ENCODE peak calls at places on chromosomes 3 and 15, in six cellular contexts. One of them, this sample, is unnamed.

GRCh38 chr15:70672081-70672480 is 91.3 kb downstream of the UACA start:
- ATAC-seq in stimulated activated naive CD8-positive, alpha-beta T cell treated with anti-CD3 and anti-CD28 coated beads, Interleukin-15, amount 100 ng/mL, for 72 hours: peak; percentile 92
- ATAC-seq in left ventricle myocardium superior: no peak
- ATAC-seq in aorta: no peak
- ATAC-seq in IMR-90: no peak
- ATAC-seq in heart left ventricle: no peak
- ATAC-seq in this sample: no peak

GRCh38 chr15:66588971-66589370 is 23.2 kb upstream of the LCTL start:
- ATAC-seq in stimulated activated naive CD8-positive, alpha-beta T cell treated with anti-CD3 and anti-CD28 coated beads, Interleukin-15, amount 100 ng/mL, for 72 hours: no peak
- ATAC-seq in left ventricle myocardium superior: no peak
- ATAC-seq in aorta: no peak
- ATAC-seq in IMR-90: no peak
- ATAC-seq in heart left ventricle: no peak
- ATAC-seq in this sample: no peak

GRCh38 chr3:128503164-128503651 is 10.2 kb upstream of the GATA2 start:
- ATAC-seq in stimulated activated naive CD8-positive, alpha-beta T cell treated with anti-CD3 and anti-CD28 coated beads, Interleukin-15, amount 100 ng/mL, for 72 hours: no peak
- ATAC-seq in left ventricle myocardium superior: peak; percentile 34
- ATAC-seq in aorta: no peak
- ATAC-seq in IMR-90: no peak
- ATAC-seq in heart left ventricle: peak; percentile 23
- ATAC-seq in this sample: no peak

GRCh38 chr3:112459750-112460149 is 39.5 kb downstream of the BTLA start:
- ATAC-seq in stimulated activated naive CD8-positive, alpha-beta T cell treated with anti-CD3 and anti-CD28 coated beads, Interleukin-15, amount 100 ng/mL, for 72 hours: peak; percentile 78
- ATAC-seq in left ventricle myocardium superior: no peak
- ATAC-seq in aorta: no peak
- ATAC-seq in IMR-90: no peak
- ATAC-seq in heart left ventricle: no peak
- ATAC-seq in this sample: no peak

GRCh38 chr15:79017953-79018352 is 72.6 kb downstream of the RASGRF1 start:
- ATAC-seq in stimulated activated naive CD8-positive, alpha-beta T cell treated with anti-CD3 and anti-CD28 coated beads, Interleukin-15, amount 100 ng/mL, for 72 hours: no peak
- ATAC-seq in left ventricle myocardium superior: no peak
- ATAC-seq in aorta: no peak
- ATAC-seq in IMR-90: no peak
- ATAC-seq in heart left ventricle: no peak
- ATAC-seq in this sample: no peak

GRCh38 chr3:11186771-11187170 is 32.5 kb downstream of the HRH1 start:
- ATAC-seq in stimulated activated naive CD8-positive, alpha-beta T cell treated with anti-CD3 and anti-CD28 coated beads, Interleukin-15, amount 100 ng/mL, for 72 hours: no peak
- ATAC-seq in left ventricle myocardium superior: no peak
- ATAC-seq in aorta: no peak
- ATAC-seq in IMR-90: no peak
- ATAC-seq in heart left ventricle: no peak
- ATAC-seq in this sample: peak; percentile 48

GRCh38 chr3:66416556-66417304 is 84.1 kb downstream of the LRIG1 start:
- ATAC-seq in stimulated activated naive CD8-positive, alpha-beta T cell treated with anti-CD3 and anti-CD28 coated beads, Interleukin-15, amount 100 ng/mL, for 72 hours: no peak
- ATAC-seq in left ventricle myocardium superior: no peak
- ATAC-seq in aorta: peak; percentile 42
- ATAC-seq in IMR-90: no peak
- ATAC-seq in heart left ventricle: no peak
- ATAC-seq in this sample: no peak

GRCh38 chr3:128448491-128448890 is 18.2 kb downstream of the DNAJB8 start:
- ATAC-seq in stimulated activated naive CD8-positive, alpha-beta T cell treated with anti-CD3 and anti-CD28 coated beads, Interleukin-15, amount 100 ng/mL, for 72 hours: peak; percentile 43
- ATAC-seq in left ventricle myocardium superior: no peak
- ATAC-seq in aorta: no peak
- ATAC-seq in IMR-90: no peak
- ATAC-seq in heart left ventricle: no peak
- ATAC-seq in this sample: no peak

GRCh38 chr15:23422946-23423708 is 23.9 kb downstream of the GOLGA6L2 start:
- ATAC-seq in stimulated activated naive CD8-positive, alpha-beta T cell treated with anti-CD3 and anti-CD28 coated beads, Interleukin-15, amount 100 ng/mL, for 72 hours: no peak
- ATAC-seq in left ventricle myocardium superior: peak; percentile 96
- ATAC-seq in aorta: peak; percentile 89
- ATAC-seq in IMR-90: peak; percentile 74
- ATAC-seq in heart left ventricle: peak; percentile 97
- ATAC-seq in this sample: peak; percentile 85

GRCh38 chr3:141231923-141232861 is 567 bp downstream of the PXYLP1 start:
- ATAC-seq in stimulated activated naive CD8-positive, alpha-beta T cell treated with anti-CD3 and anti-CD28 coated beads, Interleukin-15, amount 100 ng/mL, for 72 hours: peak; percentile 33
- ATAC-seq in left ventricle myocardium superior: peak; percentile 40
- ATAC-seq in aorta: peak; percentile 29
- ATAC-seq in IMR-90: peak; percentile 17
- ATAC-seq in heart left ventricle: peak; percentile 24
- ATAC-seq in this sample: peak; percentile 31

GRCh38 chr3:45644063-45644462 is 45.1 kb upstream of the SACM1L start:
- ATAC-seq in stimulated activated naive CD8-positive, alpha-beta T cell treated with anti-CD3 and anti-CD28 coated beads, Interleukin-15, amount 100 ng/mL, for 72 hours: no peak
- ATAC-seq in left ventricle myocardium superior: no peak
- ATAC-seq in aorta: no peak
- ATAC-seq in IMR-90: peak; percentile 59
- ATAC-seq in heart left ventricle: no peak
- ATAC-seq in this sample: no peak

GRCh38 chr3:152172465-152172864 is 96.3 kb upstream of the MBNL1 start:
- ATAC-seq in stimulated activated naive CD8-positive, alpha-beta T cell treated with anti-CD3 and anti-CD28 coated beads, Interleukin-15, amount 100 ng/mL, for 72 hours: no peak
- ATAC-seq in left ventricle myocardium superior: no peak
- ATAC-seq in aorta: no peak
- ATAC-seq in IMR-90: no peak
- ATAC-seq in heart left ventricle: no peak
- ATAC-seq in this sample: no peak

GRCh38 chr3:159711560-159712333 is 276.9 kb upstream of the IL12A start:
- ATAC-seq in stimulated activated naive CD8-positive, alpha-beta T cell treated with anti-CD3 and anti-CD28 coated beads, Interleukin-15, amount 100 ng/mL, for 72 hours: no peak
- ATAC-seq in left ventricle myocardium superior: peak; percentile 94
- ATAC-seq in aorta: peak; percentile 77
- ATAC-seq in IMR-90: peak; percentile 97
- ATAC-seq in heart left ventricle: peak; percentile 98
- ATAC-seq in this sample: peak; percentile 87

GRCh38 chr15:40598126-40598525 is 4.1 kb downstream of the KNL1 start:
- ATAC-seq in stimulated activated naive CD8-positive, alpha-beta T cell treated with anti-CD3 and anti-CD28 coated beads, Interleukin-15, amount 100 ng/mL, for 72 hours: no peak
- ATAC-seq in left ventricle myocardium superior: no peak
- ATAC-seq in aorta: no peak
- ATAC-seq in IMR-90: no peak
- ATAC-seq in heart left ventricle: no peak
- ATAC-seq in this sample: no peak

GRCh38 chr3:138547342-138547975 is 46.6 kb downstream of the CEP70 start:
- ATAC-seq in stimulated activated naive CD8-positive, alpha-beta T cell treated with anti-CD3 and anti-CD28 coated beads, Interleukin-15, amount 100 ng/mL, for 72 hours: peak; percentile 64
- ATAC-seq in left ventricle myocardium superior: no peak
- ATAC-seq in aorta: no peak
- ATAC-seq in IMR-90: no peak
- ATAC-seq in heart left ventricle: no peak
- ATAC-seq in this sample: no peak

GRCh38 chr3:140022061-140022781 is 87.2 kb downstream of the CLSTN2 start:
- ATAC-seq in stimulated activated naive CD8-positive, alpha-beta T cell treated with anti-CD3 and anti-CD28 coated beads, Interleukin-15, amount 100 ng/mL, for 72 hours: no peak
- ATAC-seq in left ventricle myocardium superior: peak; percentile 92
- ATAC-seq in aorta: peak; percentile 63
- ATAC-seq in IMR-90: no peak
- ATAC-seq in heart left ventricle: peak; percentile 88
- ATAC-seq in this sample: peak; percentile 29

GRCh38 chr3:170724599-170724998 is 138.7 kb upstream of the SLC7A14 start:
- ATAC-seq in stimulated activated naive CD8-positive, alpha-beta T cell treated with anti-CD3 and anti-CD28 coated beads, Interleukin-15, amount 100 ng/mL, for 72 hours: no peak
- ATAC-seq in left ventricle myocardium superior: peak; percentile 71
- ATAC-seq in aorta: peak; percentile 58
- ATAC-seq in IMR-90: peak; percentile 2
- ATAC-seq in heart left ventricle: peak; percentile 69
- ATAC-seq in this sample: peak; percentile 63

GRCh38 chr3:44055951-44056350 is 185.7 kb upstream of the TOPAZ1 start:
- ATAC-seq in stimulated activated naive CD8-positive, alpha-beta T cell treated with anti-CD3 and anti-CD28 coated beads, Interleukin-15, amount 100 ng/mL, for 72 hours: no peak
- ATAC-seq in left ventricle myocardium superior: no peak
- ATAC-seq in aorta: no peak
- ATAC-seq in IMR-90: peak; percentile 71
- ATAC-seq in heart left ventricle: no peak
- ATAC-seq in this sample: no peak

GRCh38 chr3:100040846-100041245 is 73.5 kb downstream of the FILIP1L start:
- ATAC-seq in stimulated activated naive CD8-positive, alpha-beta T cell treated with anti-CD3 and anti-CD28 coated beads, Interleukin-15, amount 100 ng/mL, for 72 hours: no peak
- ATAC-seq in left ventricle myocardium superior: peak; percentile 21
- ATAC-seq in aorta: peak; percentile 13
- ATAC-seq in IMR-90: no peak
- ATAC-seq in heart left ventricle: peak; percentile 36
- ATAC-seq in this sample: peak; percentile 11

GRCh38 chr3:184379375-184380209 is at the start of gene CHRD:
- ATAC-seq in stimulated activated naive CD8-positive, alpha-beta T cell treated with anti-CD3 and anti-CD28 coated beads, Interleukin-15, amount 100 ng/mL, for 72 hours: no peak
- ATAC-seq in left ventricle myocardium superior: peak; percentile 75
- ATAC-seq in aorta: peak; percentile 64
- ATAC-seq in IMR-90: peak; percentile 61
- ATAC-seq in heart left ventricle: peak; percentile 63
- ATAC-seq in this sample: peak; percentile 69

GRCh38 chr3:139916271-139916670 is 18.7 kb upstream of the CLSTN2 start:
- ATAC-seq in stimulated activated naive CD8-positive, alpha-beta T cell treated with anti-CD3 and anti-CD28 coated beads, Interleukin-15, amount 100 ng/mL, for 72 hours: no peak
- ATAC-seq in left ventricle myocardium superior: no peak
- ATAC-seq in aorta: no peak
- ATAC-seq in IMR-90: no peak
- ATAC-seq in heart left ventricle: no peak
- ATAC-seq in this sample: no peak

GRCh38 chr15:86494475-86494874 is 414.8 kb downstream of the AGBL1 start:
- ATAC-seq in stimulated activated naive CD8-positive, alpha-beta T cell treated with anti-CD3 and anti-CD28 coated beads, Interleukin-15, amount 100 ng/mL, for 72 hours: no peak
- ATAC-seq in left ventricle myocardium superior: no peak
- ATAC-seq in aorta: no peak
- ATAC-seq in IMR-90: no peak
- ATAC-seq in heart left ventricle: no peak
- ATAC-seq in this sample: no peak

GRCh38 chr3:185250653-185251052 is 3.2 kb downstream of the EHHADH start:
- ATAC-seq in stimulated activated naive CD8-positive, alpha-beta T cell treated with anti-CD3 and anti-CD28 coated beads, Interleukin-15, amount 100 ng/mL, for 72 hours: no peak
- ATAC-seq in left ventricle myocardium superior: no peak
- ATAC-seq in aorta: no peak
- ATAC-seq in IMR-90: no peak
- ATAC-seq in heart left ventricle: no peak
- ATAC-seq in this sample: no peak

GRCh38 chr3:105351821-105352220 is 14.9 kb upstream of the ALCAM start:
- ATAC-seq in stimulated activated naive CD8-positive, alpha-beta T cell treated with anti-CD3 and anti-CD28 coated beads, Interleukin-15, amount 100 ng/mL, for 72 hours: no peak
- ATAC-seq in left ventricle myocardium superior: no peak
- ATAC-seq in aorta: no peak
- ATAC-seq in IMR-90: no peak
- ATAC-seq in heart left ventricle: no peak
- ATAC-seq in this sample: peak; percentile 16

GRCh38 chr15:40353697-40354096 is 2.9 kb downstream of the PHGR1 start:
- ATAC-seq in stimulated activated naive CD8-positive, alpha-beta T cell treated with anti-CD3 and anti-CD28 coated beads, Interleukin-15, amount 100 ng/mL, for 72 hours: no peak
- ATAC-seq in left ventricle myocardium superior: no peak
- ATAC-seq in aorta: no peak
- ATAC-seq in IMR-90: no peak
- ATAC-seq in heart left ventricle: no peak
- ATAC-seq in this sample: no peak

GRCh38 chr3:38204599-38205471 is 39.5 kb downstream of the OXSR1 start:
- ATAC-seq in stimulated activated naive CD8-positive, alpha-beta T cell treated with anti-CD3 and anti-CD28 coated beads, Interleukin-15, amount 100 ng/mL, for 72 hours: peak; percentile 68
- ATAC-seq in left ventricle myocardium superior: no peak
- ATAC-seq in aorta: no peak
- ATAC-seq in IMR-90: no peak
- ATAC-seq in heart left ventricle: peak; percentile 12
- ATAC-seq in this sample: no peak

GRCh38 chr3:124576565-124577493 is 153.4 kb upstream of the UMPS start:
- ATAC-seq in stimulated activated naive CD8-positive, alpha-beta T cell treated with anti-CD3 and anti-CD28 coated beads, Interleukin-15, amount 100 ng/mL, for 72 hours: no peak
- ATAC-seq in left ventricle myocardium superior: peak; percentile 92
- ATAC-seq in aorta: no peak
- ATAC-seq in IMR-90: no peak
- ATAC-seq in heart left ventricle: peak; percentile 81
- ATAC-seq in this sample: peak; percentile 41

GRCh38 chr15:72037321-72037720 is 80.6 kb downstream of the MYO9A start:
- ATAC-seq in stimulated activated naive CD8-positive, alpha-beta T cell treated with anti-CD3 and anti-CD28 coated beads, Interleukin-15, amount 100 ng/mL, for 72 hours: no peak
- ATAC-seq in left ventricle myocardium superior: no peak
- ATAC-seq in aorta: no peak
- ATAC-seq in IMR-90: no peak
- ATAC-seq in heart left ventricle: no peak
- ATAC-seq in this sample: no peak

GRCh38 chr3:175383366-175383765 is 524.2 kb downstream of the NAALADL2 start:
- ATAC-seq in stimulated activated naive CD8-positive, alpha-beta T cell treated with anti-CD3 and anti-CD28 coated beads, Interleukin-15, amount 100 ng/mL, for 72 hours: no peak
- ATAC-seq in left ventricle myocardium superior: no peak
- ATAC-seq in aorta: peak; percentile 70
- ATAC-seq in IMR-90: peak; percentile 29
- ATAC-seq in heart left ventricle: no peak
- ATAC-seq in this sample: no peak

GRCh38 chr3:115401891-115402501 is 221.3 kb upstream of the GAP43 start:
- ATAC-seq in stimulated activated naive CD8-positive, alpha-beta T cell treated with anti-CD3 and anti-CD28 coated beads, Interleukin-15, amount 100 ng/mL, for 72 hours: no peak
- ATAC-seq in left ventricle myocardium superior: peak; percentile 22
- ATAC-seq in aorta: peak; percentile 40
- ATAC-seq in IMR-90: peak; percentile 70
- ATAC-seq in heart left ventricle: peak; percentile 85
- ATAC-seq in this sample: no peak